ENCODE peak calls at places on chromosomes 3 and 15, in seven cellular contexts. U is transverse colon, P is A549, K is ovary, G is stomach, D is upper lobe of left lung, X is GM12878. Z is an unnamed sample.

GRCh38 chr15:73873889-73874511 is 636 bp downstream of the TBC1D21 start:
- DNase-seq in U (no peak), P (peak), K (no peak), G (peak), D (no peak), X (no peak), Z (no peak)

GRCh38 chr15:58628206-58629057 is 121.1 kb downstream of the ADAM10 start:
- DNase-seq in U (no peak), P (no peak), K (no peak), G (no peak), D (no peak), X (peak), Z (no peak)

GRCh38 chr3:124620600-124621063 is 109.6 kb upstream of the UMPS start:
- DNase-seq in U (peak), P (peak), K (peak), G (peak), D (no peak), X (peak), Z (peak)

GRCh38 chr15:66763186-66764066 is 61.4 kb downstream of the SMAD6 start:
- DNase-seq in U (peak), P (no peak), K (peak), G (peak), D (peak), X (no peak), Z (peak)

GRCh38 chr15:101004986-101005747 is 86.0 kb downstream of the LRRK1 start:
- DNase-seq in U (peak), P (no peak), K (no peak), G (no peak), D (no peak), X (no peak), Z (no peak)

GRCh38 chr15:74540761-74541493 is at the start of gene ARID3B:
- DNase-seq in U (peak), P (peak), K (peak), G (peak), D (peak), X (peak), Z (peak)

GRCh38 chr3:49476563-49476962 is 6.5 kb downstream of the DAG1 start:
- DNase-seq in U (no peak), P (no peak), K (no peak), G (no peak), D (no peak), X (peak), Z (no peak)

GRCh38 chr15:84799511-84800187 is 17.5 kb upstream of the ALPK3 start:
- DNase-seq in U (no peak), P (no peak), K (no peak), G (no peak), D (no peak), X (no peak), Z (no peak)

GRCh38 chr3:134345202-134345601 is 29.0 kb downstream of the AMOTL2 start:
- DNase-seq in U (no peak), P (no peak), K (no peak), G (no peak), D (no peak), X (no peak), Z (no peak)

GRCh38 chr15:101187820-101188516 is 63.9 kb downstream of the CHSY1 start:
- DNase-seq in U (no peak), P (no peak), K (no peak), G (no peak), D (no peak), X (peak), Z (no peak)

GRCh38 chr3:19931767-19932188 is 2.2 kb downstream of the EFHB start:
- DNase-seq in U (no peak), P (no peak), K (no peak), G (no peak), D (no peak), X (no peak), Z (no peak)

GRCh38 chr15:92796163-92796611 is 103.9 kb upstream of the CHD2 start:
- DNase-seq in U (no peak), P (no peak), K (no peak), G (no peak), D (no peak), X (no peak), Z (no peak)

GRCh38 chr3:52280046-52280445 is 1.6 kb upstream of the WDR82 start:
- DNase-seq in U (no peak), P (no peak), K (no peak), G (no peak), D (no peak), X (no peak), Z (no peak)

GRCh38 chr3:155581579-155581978 is 163.3 kb downstream of the PLCH1 start:
- DNase-seq in U (no peak), P (no peak), K (no peak), G (no peak), D (no peak), X (no peak), Z (no peak)

GRCh38 chr15:73190189-73190601 is 137.9 kb downstream of the NEO1 start:
- DNase-seq in U (no peak), P (no peak), K (no peak), G (no peak), D (no peak), X (no peak), Z (no peak)

GRCh38 chr3:14762701-14763100 is 56.1 kb upstream of the FGD5 start:
- DNase-seq in U (no peak), P (no peak), K (no peak), G (no peak), D (no peak), X (no peak), Z (no peak)

GRCh38 chr3:82376883-82377282 is 615.4 kb upstream of the GBE1 start:
- DNase-seq in U (no peak), P (no peak), K (no peak), G (no peak), D (no peak), X (no peak), Z (no peak)

GRCh38 chr15:69780374-69780773 is 317.3 kb downstream of the TLE3 start:
- DNase-seq in U (no peak), P (no peak), K (no peak), G (no peak), D (no peak), X (no peak), Z (no peak)

GRCh38 chr3:45127130-45127822 is 18.9 kb downstream of the CDCP1 start:
- DNase-seq in U (no peak), P (no peak), K (no peak), G (no peak), D (no peak), X (no peak), Z (no peak)

GRCh38 chr3:126914226-126914625 is 68.7 kb upstream of the PLXNA1 start:
- DNase-seq in U (no peak), P (no peak), K (no peak), G (no peak), D (no peak), X (no peak), Z (no peak)

GRCh38 chr3:82208002-82208710 is 446.7 kb upstream of the GBE1 start:
- DNase-seq in U (no peak), P (no peak), K (no peak), G (no peak), D (no peak), X (no peak), Z (no peak)

GRCh38 chr15:91268510-91268909 is 168.5 kb downstream of the SV2B start:
- DNase-seq in U (no peak), P (peak), K (no peak), G (no peak), D (no peak), X (no peak), Z (no peak)

GRCh38 chr15:78317145-78317836 is 17.9 kb upstream of the SKIC8 start:
- DNase-seq in U (peak), P (no peak), K (no peak), G (peak), D (no peak), X (no peak), Z (no peak)

GRCh38 chr3:197339841-197340520 is 41.6 kb upstream of the DLG1 start:
- DNase-seq in U (peak), P (no peak), K (no peak), G (no peak), D (no peak), X (no peak), Z (no peak)

GRCh38 chr3:193997228-193998192 is 138.4 kb upstream of the HES1 start:
- DNase-seq in U (no peak), P (no peak), K (no peak), G (no peak), D (no peak), X (no peak), Z (no peak)

GRCh38 chr3:53846134-53846850 is at the start of the genes CHDH and IL17RB:
- DNase-seq in U (peak), P (peak), K (peak), G (peak), D (peak), X (no peak), Z (no peak)

GRCh38 chr15:63387741-63388468 is 6.3 kb upstream of the CA12 start:
- DNase-seq in U (no peak), P (no peak), K (peak), G (no peak), D (no peak), X (no peak), Z (no peak)

GRCh38 chr3:159632847-159633246 is 355.8 kb upstream of the IL12A start:
- DNase-seq in U (no peak), P (no peak), K (no peak), G (no peak), D (no peak), X (no peak), Z (no peak)

GRCh38 chr15:100483370-100483769 is 45.4 kb downstream of the CERS3 start:
- DNase-seq in U (no peak), P (no peak), K (no peak), G (no peak), D (no peak), X (no peak), Z (no peak)

GRCh38 chr3:184772667-184773272 is 39.2 kb upstream of the VPS8 start:
- DNase-seq in U (no peak), P (no peak), K (peak), G (peak), D (no peak), X (no peak), Z (no peak)

DNA sequence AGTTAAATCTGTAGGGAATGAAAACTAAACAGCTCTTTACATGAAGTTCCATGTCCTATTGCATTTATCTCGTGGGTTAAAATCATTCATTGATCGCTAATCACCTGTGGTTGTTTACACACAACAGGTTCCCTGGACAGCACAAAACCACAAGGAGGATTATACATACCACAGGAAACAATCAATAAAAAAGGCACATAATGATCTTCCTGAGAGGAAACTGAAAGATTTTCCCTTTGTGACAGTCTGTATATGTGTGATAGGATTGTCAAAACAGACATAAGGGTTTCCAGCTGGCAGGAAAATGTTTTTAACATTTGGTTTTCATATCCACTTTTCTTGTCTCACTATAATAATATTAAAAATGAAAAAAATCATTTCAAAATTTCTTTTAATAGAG is 541.8 kb downstream of the NLGN1 start:
- DNase-seq in U (no peak), P (no peak), K (no peak), G (no peak), D (no peak), X (no peak), Z (no peak)
- TF ChIP-seq EP300 in U (no peak), P (no peak), K (no peak), G (no peak), D (no peak), X (no peak), Z (no peak)

DNA sequence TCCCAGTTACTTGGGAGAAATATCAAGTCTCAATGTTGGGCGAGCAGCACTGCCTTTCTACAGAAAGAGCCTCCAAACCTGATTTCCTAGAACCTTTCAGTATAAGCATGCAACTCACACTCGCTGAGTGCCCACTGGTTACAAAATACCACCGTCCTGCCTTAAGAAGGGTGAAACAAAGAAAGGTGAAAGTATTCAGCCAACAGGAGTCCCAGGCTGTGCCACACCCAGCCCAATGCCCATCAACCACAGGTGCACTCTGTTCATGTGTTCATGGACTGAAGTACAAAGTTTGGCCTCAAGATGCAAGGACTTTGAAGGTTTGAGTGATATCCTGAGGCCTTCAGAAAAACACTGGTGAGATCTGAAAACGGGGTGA is 34.0 kb downstream of the IL17RD start:
- DNase-seq in U (no peak), P (no peak), K (no peak), G (no peak), D (no peak), X (no peak), Z (no peak)
- H3K27ac ChIP-seq in U (no peak), P (no peak), K (no peak), G (no peak), D (no peak), X (no peak), Z (no peak)

GRCh38 chr15:43774062-43774461 is 2.7 kb downstream of the ELL3 start:
- DNase-seq in U (no peak), P (no peak), K (no peak), G (no peak), D (no peak), X (no peak), Z (no peak)
- TF ChIP-seq POLR2A in U (no peak), P (no peak), K (no peak), G (no peak), D (no peak), X (peak), Z (no peak)

GRCh38 chr3:106371605-106372292 is 502.9 kb upstream of the CBLB start:
- DNase-seq in U (no peak), P (no peak), K (no peak), G (no peak), D (no peak), X (no peak), Z (no peak)
- TF ChIP-seq EP300 in U (no peak), P (no peak), K (no peak), G (no peak), D (no peak), X (no peak), Z (no peak)